ENCODE peak calls at places on chromosomes 4 and X, in five cellular contexts. One of them, this sample, is unnamed.

GRCh38 chrX:106954041-106954440 is 33.8 kb downstream of the CLDN2 start:
- DNase-seq in HepG2: no peak
- DNase-seq in GM12892: no peak
- DNase-seq in GM12891: no peak
- DNase-seq in SK-N-SH: no peak
- DNase-seq in this sample: no peak

GRCh38 chrX:41889317-41890025 is 33.9 kb downstream of the CASK start:
- DNase-seq in GM12892: no peak
- DNase-seq in GM12891: no peak
- DNase-seq in SK-N-SH: no peak
- DNase-seq in HepG2: peak
- DNase-seq in this sample: no peak

GRCh38 chrX:9207142-9207541 is 173.2 kb upstream of the FAM9B start:
- DNase-seq in GM12892: no peak
- DNase-seq in SK-N-SH: peak
- DNase-seq in HepG2: no peak
- DNase-seq in GM12891: no peak
- DNase-seq in this sample: no peak

GRCh38 chr4:6767341-6767724 is 15.2 kb upstream of the KIAA0232 start:
- DNase-seq in GM12891: no peak
- DNase-seq in HepG2: no peak
- DNase-seq in SK-N-SH: no peak
- DNase-seq in GM12892: no peak
- DNase-seq in this sample: no peak

GRCh38 chrX:11867610-11868345 is 109.7 kb downstream of the MSL3 start:
- DNase-seq in GM12892: no peak
- DNase-seq in SK-N-SH: no peak
- DNase-seq in HepG2: no peak
- DNase-seq in GM12891: no peak
- DNase-seq in this sample: peak

GRCh38 chrX:154548028-154548316 is 552 bp downstream of the IKBKG start:
- DNase-seq in HepG2: no peak
- DNase-seq in GM12892: no peak
- DNase-seq in GM12891: no peak
- DNase-seq in SK-N-SH: no peak
- DNase-seq in this sample: no peak

GRCh38 chr4:137693641-137694040 is 161.3 kb upstream of the PCDH18 start:
- DNase-seq in GM12892: no peak
- DNase-seq in HepG2: no peak
- DNase-seq in SK-N-SH: no peak
- DNase-seq in GM12891: no peak
- DNase-seq in this sample: no peak

GRCh38 chr4:100736651-100737450 is 219.0 kb upstream of the EMCN start:
- DNase-seq in GM12891: no peak
- DNase-seq in SK-N-SH: no peak
- DNase-seq in GM12892: no peak
- DNase-seq in HepG2: no peak
- DNase-seq in this sample: no peak

GRCh38 chr4:86664959-86665358 is 70.8 kb downstream of the PTPN13 start:
- DNase-seq in HepG2: no peak
- DNase-seq in SK-N-SH: no peak
- DNase-seq in GM12892: no peak
- DNase-seq in GM12891: no peak
- DNase-seq in this sample: no peak

GRCh38 chr4:173448919-173449641 is 50.2 kb upstream of the SCRG1 start:
- DNase-seq in GM12891: no peak
- DNase-seq in GM12892: no peak
- DNase-seq in SK-N-SH: peak
- DNase-seq in HepG2: no peak
- DNase-seq in this sample: peak

GRCh38 chr4:21900211-21900610 is 48.4 kb downstream of the KCNIP4 start:
- DNase-seq in GM12892: no peak
- DNase-seq in GM12891: no peak
- DNase-seq in SK-N-SH: no peak
- DNase-seq in HepG2: no peak
- DNase-seq in this sample: no peak

GRCh38 chrX:134294548-134294947 is 57.6 kb downstream of the CCDC160 start:
- DNase-seq in SK-N-SH: peak
- DNase-seq in GM12892: no peak
- DNase-seq in HepG2: no peak
- DNase-seq in GM12891: no peak
- DNase-seq in this sample: peak

GRCh38 chr4:71217688-71218087 is 121.1 kb upstream of the SLC4A4 start:
- DNase-seq in GM12892: no peak
- DNase-seq in HepG2: no peak
- DNase-seq in GM12891: no peak
- DNase-seq in SK-N-SH: no peak
- DNase-seq in this sample: no peak

GRCh38 chrX:123797543-123798447 is 62.1 kb upstream of the XIAP start:
- DNase-seq in HepG2: peak
- DNase-seq in SK-N-SH: no peak
- DNase-seq in GM12892: no peak
- DNase-seq in GM12891: no peak
- DNase-seq in this sample: no peak

GRCh38 chr4:77797239-77797638 is 21.9 kb downstream of the CNOT6L start:
- DNase-seq in HepG2: peak
- DNase-seq in GM12891: no peak
- DNase-seq in GM12892: no peak
- DNase-seq in SK-N-SH: no peak
- DNase-seq in this sample: no peak

GRCh38 chrX:151873096-151873495 is 39.6 kb upstream of the MAGEA4 start:
- DNase-seq in SK-N-SH: no peak
- DNase-seq in GM12892: no peak
- DNase-seq in GM12891: no peak
- DNase-seq in HepG2: no peak
- DNase-seq in this sample: no peak

GRCh38 chr4:113169368-113169767 is 119.9 kb downstream of the ANK2 start:
- DNase-seq in GM12892: no peak
- DNase-seq in SK-N-SH: no peak
- DNase-seq in GM12891: no peak
- DNase-seq in HepG2: peak
- DNase-seq in this sample: no peak

GRCh38 chr4:48108309-48109073 is 25.6 kb downstream of the TXK start:
- DNase-seq in SK-N-SH: no peak
- DNase-seq in GM12891: no peak
- DNase-seq in GM12892: no peak
- DNase-seq in HepG2: no peak
- DNase-seq in this sample: no peak

GRCh38 chrX:117511379-117511778 is 605.2 kb downstream of the KLHL13 start:
- DNase-seq in HepG2: no peak
- DNase-seq in GM12892: no peak
- DNase-seq in GM12891: no peak
- DNase-seq in SK-N-SH: no peak
- DNase-seq in this sample: no peak

GRCh38 chr4:71635094-71635493 is 148.8 kb downstream of the GC start:
- DNase-seq in GM12891: no peak
- DNase-seq in HepG2: no peak
- DNase-seq in SK-N-SH: no peak
- DNase-seq in GM12892: no peak
- DNase-seq in this sample: no peak

GRCh38 chrX:153769158-153769864 is 5.3 kb downstream of the PLXNB3 start:
- DNase-seq in HepG2: no peak
- DNase-seq in SK-N-SH: peak
- DNase-seq in GM12892: peak
- DNase-seq in GM12891: peak
- DNase-seq in this sample: no peak

GRCh38 chrX:133601116-133601515 is 185.8 kb upstream of the GPC4 start:
- DNase-seq in GM12892: no peak
- DNase-seq in SK-N-SH: no peak
- DNase-seq in GM12891: no peak
- DNase-seq in HepG2: no peak
- DNase-seq in this sample: no peak

GRCh38 chrX:989959-990510 is 222.4 kb downstream of the CRLF2 start:
- DNase-seq in GM12891: no peak
- DNase-seq in HepG2: no peak
- DNase-seq in SK-N-SH: no peak
- DNase-seq in GM12892: no peak
- DNase-seq in this sample: peak

GRCh38 chr4:155402941-155403340 is 26.2 kb upstream of the MAP9 start:
- DNase-seq in HepG2: no peak
- DNase-seq in GM12892: no peak
- DNase-seq in GM12891: no peak
- DNase-seq in SK-N-SH: no peak
- DNase-seq in this sample: no peak

GRCh38 chr4:160283081-160283480 is 1180.2 kb downstream of the RAPGEF2 start:
- DNase-seq in HepG2: no peak
- DNase-seq in GM12892: no peak
- DNase-seq in GM12891: no peak
- DNase-seq in SK-N-SH: no peak
- DNase-seq in this sample: no peak

GRCh38 chr4:122246551-122246950 is 94.4 kb downstream of the BLTP1 start:
- DNase-seq in SK-N-SH: no peak
- DNase-seq in GM12891: no peak
- DNase-seq in GM12892: no peak
- DNase-seq in HepG2: no peak
- DNase-seq in this sample: no peak
- TF ChIP-seq TAF1 in SK-N-SH: no peak
- TF ChIP-seq TAF1 in GM12891: no peak
- TF ChIP-seq TAF1 in GM12892: no peak
- TF ChIP-seq TAF1 in HepG2: no peak
- TF ChIP-seq TAF1 in this sample: no peak

GRCh38 chrX:45852884-45853283 is 652.2 kb upstream of the DIPK2B start:
- DNase-seq in HepG2: no peak
- DNase-seq in GM12891: no peak
- DNase-seq in SK-N-SH: no peak
- DNase-seq in GM12892: no peak
- DNase-seq in this sample: no peak

GRCh38 chrX:45851434-45851991 is 650.8 kb upstream of the DIPK2B start:
- DNase-seq in SK-N-SH: peak
- DNase-seq in GM12892: no peak
- DNase-seq in HepG2: no peak
- DNase-seq in GM12891: no peak
- DNase-seq in this sample: no peak

GRCh38 chrX:45849261-45849660 is 648.6 kb upstream of the DIPK2B start:
- DNase-seq in SK-N-SH: peak
- DNase-seq in GM12891: no peak
- DNase-seq in GM12892: no peak
- DNase-seq in HepG2: peak
- DNase-seq in this sample: peak

GRCh38 chrX:45850197-45850774 is 649.6 kb upstream of the DIPK2B start:
- DNase-seq in GM12891: no peak
- DNase-seq in SK-N-SH: no peak
- DNase-seq in GM12892: no peak
- DNase-seq in HepG2: no peak
- DNase-seq in this sample: no peak

GRCh38 chrX:45850775-45851433 is 650.2 kb upstream of the DIPK2B start:
- DNase-seq in HepG2: peak
- DNase-seq in SK-N-SH: peak
- DNase-seq in GM12891: no peak
- DNase-seq in GM12892: no peak
- DNase-seq in this sample: no peak
- TF ChIP-seq TAF1 in HepG2: peak
- TF ChIP-seq TAF1 in SK-N-SH: no peak
- TF ChIP-seq TAF1 in GM12891: no peak
- TF ChIP-seq TAF1 in GM12892: no peak
- TF ChIP-seq TAF1 in this sample: no peak

GRCh38 chr4:73693816-73694215 is 46.6 kb upstream of the CXCL8 start:
- DNase-seq in GM12892: no peak
- DNase-seq in SK-N-SH: no peak
- DNase-seq in GM12891: no peak
- DNase-seq in HepG2: no peak
- DNase-seq in this sample: no peak

GRCh38 chr4:73692701-73693100 is 47.7 kb upstream of the CXCL8 start:
- DNase-seq in GM12892: no peak
- DNase-seq in HepG2: peak
- DNase-seq in GM12891: no peak
- DNase-seq in SK-N-SH: no peak
- DNase-seq in this sample: no peak

GRCh38 chr4:73692284-73692683 is 48.1 kb upstream of the CXCL8 start:
- DNase-seq in GM12891: no peak
- DNase-seq in SK-N-SH: no peak
- DNase-seq in GM12892: no peak
- DNase-seq in HepG2: no peak
- DNase-seq in this sample: no peak

GRCh38 chr4:73690051-73690744 is 50.2 kb upstream of the CXCL8 start:
- DNase-seq in HepG2: no peak
- DNase-seq in SK-N-SH: no peak
- DNase-seq in GM12892: no peak
- DNase-seq in GM12891: no peak
- DNase-seq in this sample: no peak

DNA sequence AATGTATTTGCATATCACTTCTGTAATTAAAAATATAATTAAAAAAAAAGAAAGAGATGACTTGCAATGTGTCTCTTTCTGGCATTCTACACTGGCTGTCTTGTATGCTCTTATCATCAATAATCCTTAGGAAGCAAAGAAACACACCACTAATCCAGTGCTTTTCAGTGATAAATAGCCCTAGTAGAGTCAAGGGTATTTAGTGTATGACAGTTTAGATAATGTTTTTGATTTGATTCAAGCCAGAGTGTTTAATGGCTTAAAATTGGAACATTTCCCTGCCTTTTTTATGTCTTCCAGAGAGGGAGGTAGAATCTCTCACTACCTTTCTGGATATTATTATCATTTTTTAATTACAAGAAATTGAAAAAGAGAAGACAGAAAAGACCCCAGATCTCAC is 48.6 kb upstream of the CXCL8 start:
- DNase-seq in SK-N-SH: no peak
- DNase-seq in HepG2: no peak
- DNase-seq in GM12892: no peak
- DNase-seq in GM12891: no peak
- DNase-seq in this sample: no peak
- TF ChIP-seq TAF1 in SK-N-SH: no peak
- TF ChIP-seq TAF1 in HepG2: no peak
- TF ChIP-seq TAF1 in GM12892: no peak
- TF ChIP-seq TAF1 in GM12891: no peak
- TF ChIP-seq TAF1 in this sample: no peak

GRCh38 chr4:83125738-83126141 is 11.2 kb upstream of the PLAC8 start:
- DNase-seq in HepG2: no peak
- DNase-seq in GM12892: no peak
- DNase-seq in GM12891: no peak
- DNase-seq in SK-N-SH: no peak
- DNase-seq in this sample: no peak
- TF ChIP-seq TAF1 in HepG2: no peak
- TF ChIP-seq TAF1 in GM12892: no peak
- TF ChIP-seq TAF1 in GM12891: no peak
- TF ChIP-seq TAF1 in SK-N-SH: no peak
- TF ChIP-seq TAF1 in this sample: no peak

GRCh38 chr4:81404294-81404693 is 67.4 kb downstream of the RASGEF1B start:
- DNase-seq in GM12892: no peak
- DNase-seq in HepG2: no peak
- DNase-seq in SK-N-SH: no peak
- DNase-seq in GM12891: no peak
- DNase-seq in this sample: no peak

GRCh38 chr4:81397635-81398034 is 74.1 kb downstream of the RASGEF1B start:
- DNase-seq in GM12892: no peak
- DNase-seq in GM12891: no peak
- DNase-seq in SK-N-SH: no peak
- DNase-seq in HepG2: no peak
- DNase-seq in this sample: no peak

GRCh38 chr4:81395239-81395638 is 76.5 kb downstream of the RASGEF1B start:
- DNase-seq in SK-N-SH: no peak
- DNase-seq in GM12891: no peak
- DNase-seq in GM12892: no peak
- DNase-seq in HepG2: no peak
- DNase-seq in this sample: no peak

GRCh38 chr4:81398379-81398778 is 73.3 kb downstream of the RASGEF1B start:
- DNase-seq in GM12891: no peak
- DNase-seq in GM12892: no peak
- DNase-seq in SK-N-SH: no peak
- DNase-seq in HepG2: no peak
- DNase-seq in this sample: no peak
- TF ChIP-seq TAF1 in GM12891: no peak
- TF ChIP-seq TAF1 in GM12892: no peak
- TF ChIP-seq TAF1 in SK-N-SH: no peak
- TF ChIP-seq TAF1 in HepG2: no peak
- TF ChIP-seq TAF1 in this sample: no peak

GRCh38 chrX:135688137-135688536 is 25.3 kb upstream of the CT45A1 start:
- DNase-seq in HepG2: no peak
- DNase-seq in SK-N-SH: no peak
- DNase-seq in GM12892: no peak
- DNase-seq in GM12891: no peak
- DNase-seq in this sample: no peak
- TF ChIP-seq TAF1 in HepG2: no peak
- TF ChIP-seq TAF1 in SK-N-SH: no peak
- TF ChIP-seq TAF1 in GM12892: no peak
- TF ChIP-seq TAF1 in GM12891: no peak
- TF ChIP-seq TAF1 in this sample: no peak

This sample was measured in K562.